ENCODE peak calls at places on chromosomes 7 and 10, in four cellular contexts. V, U, Q and Z are unnamed samples.

GRCh38 chr10:120382360-120382759 is 74.7 kb upstream of the PLPP4 start:
- DNase-seq in V (no peak), U (no peak), Q (no peak), Z (no peak)

GRCh38 chr7:29588900-29589696 is 25.5 kb downstream of the PRR15 start:
- DNase-seq in V (peak), U (peak), Q (peak), Z (peak)

GRCh38 chr7:88176190-88176589 is 43.6 kb downstream of the SRI start:
- DNase-seq in V (no peak), U (no peak), Q (no peak), Z (no peak)

GRCh38 chr7:142939226-142939910 is at the start of gene LLCFC1:
- DNase-seq in V (peak), U (peak), Q (no peak), Z (peak)

GRCh38 chr7:147636553-147636952 is 954.0 kb upstream of the C7orf33 start:
- DNase-seq in V (no peak), U (no peak), Q (no peak), Z (no peak)

GRCh38 chr7:50734246-50734645 is 48.5 kb downstream of the GRB10 start:
- DNase-seq in V (no peak), U (no peak), Q (no peak), Z (no peak)

GRCh38 chr10:5938291-5938690 is 39.1 kb downstream of the IL15RA start:
- DNase-seq in V (no peak), U (no peak), Q (no peak), Z (no peak)

GRCh38 chr10:119306964-119307363 is 99.6 kb downstream of the GRK5 start:
- DNase-seq in V (no peak), U (no peak), Q (no peak), Z (no peak)

GRCh38 chr10:14144491-14144890 is 186.2 kb downstream of the FRMD4A start:
- DNase-seq in V (no peak), U (no peak), Q (no peak), Z (no peak)

GRCh38 chr10:11225935-11226334 is 208.3 kb downstream of the CELF2 start:
- DNase-seq in V (no peak), U (peak), Q (no peak), Z (no peak)

GRCh38 chr10:49613160-49613881 is 516 bp upstream of the CHAT start:
- DNase-seq in V (no peak), U (no peak), Q (no peak), Z (no peak)

GRCh38 chr7:47443049-47443448 is 138.9 kb downstream of the TNS3 start:
- DNase-seq in V (no peak), U (no peak), Q (no peak), Z (no peak)

GRCh38 chr7:131943616-131944015 is 387.2 kb upstream of the PODXL start:
- DNase-seq in V (no peak), U (no peak), Q (no peak), Z (no peak)
- TF ChIP-seq SP1 in V (no peak), U (no peak), Q (no peak), Z (no peak)

GRCh38 chr7:130010689-130011412 is 40.3 kb downstream of the ZC3HC1 start:
- DNase-seq in V (peak), U (peak), Q (peak), Z (peak)
- TF ChIP-seq BHLHE40 in V (no peak), U (peak), Q (peak), Z (no peak)

GRCh38 chr7:83640731-83641533 is 8.0 kb downstream of the SEMA3E start:
- DNase-seq in V (no peak), U (no peak), Q (no peak), Z (no peak)
- TF ChIP-seq SP1 in V (no peak), U (no peak), Q (no peak), Z (no peak)

DNA sequence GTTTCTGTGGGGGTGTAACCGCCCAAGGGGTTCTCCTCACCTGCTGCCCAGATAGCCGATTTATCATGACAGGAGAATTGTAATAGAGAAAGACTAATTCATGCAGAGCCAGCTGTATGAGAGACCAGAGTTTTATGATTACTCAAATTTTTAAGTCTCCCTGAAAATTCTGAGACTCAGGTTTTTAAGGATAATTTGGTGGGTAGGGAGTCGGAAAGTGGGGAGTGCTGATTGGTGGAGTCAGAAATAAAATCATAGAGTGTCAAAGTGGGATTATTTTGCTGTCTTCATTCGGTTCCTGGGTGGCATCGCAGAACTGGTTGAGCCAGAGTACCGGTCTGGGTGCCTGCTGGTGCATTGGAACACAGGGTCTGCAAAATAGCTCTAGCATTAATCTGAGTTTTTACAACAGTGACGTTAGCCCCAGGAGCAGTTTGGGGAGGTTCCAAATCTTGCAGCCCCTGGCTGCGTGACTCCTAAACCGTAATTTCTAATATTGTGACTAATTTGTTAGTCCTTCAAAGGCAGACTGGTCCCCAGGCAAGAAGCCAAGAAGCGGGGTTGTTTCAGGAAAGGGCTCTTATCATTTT is 32.5 kb downstream of the GPRIN2 start:
- DNase-seq in V (no peak), U (no peak), Q (no peak), Z (no peak)
- TF ChIP-seq BHLHE40 in V (no peak), U (no peak), Q (no peak), Z (no peak)

DNA sequence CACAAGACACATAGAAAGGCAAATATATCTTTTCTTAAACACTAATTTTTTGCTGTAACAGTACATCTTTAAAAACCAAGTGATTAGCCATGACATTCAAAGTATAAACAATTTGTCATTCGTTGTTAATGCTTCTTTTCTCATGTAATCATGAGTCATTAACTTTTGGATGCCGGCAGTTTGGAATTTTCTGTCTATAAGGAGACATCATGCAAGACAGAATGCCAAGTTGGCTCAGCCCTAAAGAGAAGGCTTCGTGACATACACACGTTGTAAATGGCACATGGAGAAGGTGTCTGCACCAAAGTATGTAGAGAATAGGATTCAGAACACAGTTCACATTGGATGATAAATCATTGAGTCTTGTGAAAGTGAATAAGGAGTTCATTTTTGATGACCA is 35.9 kb downstream of the CCDC3 start:
- DNase-seq in V (no peak), U (no peak), Q (no peak), Z (no peak)
- TF ChIP-seq SP1 in V (no peak), U (no peak), Q (no peak), Z (no peak)

DNA sequence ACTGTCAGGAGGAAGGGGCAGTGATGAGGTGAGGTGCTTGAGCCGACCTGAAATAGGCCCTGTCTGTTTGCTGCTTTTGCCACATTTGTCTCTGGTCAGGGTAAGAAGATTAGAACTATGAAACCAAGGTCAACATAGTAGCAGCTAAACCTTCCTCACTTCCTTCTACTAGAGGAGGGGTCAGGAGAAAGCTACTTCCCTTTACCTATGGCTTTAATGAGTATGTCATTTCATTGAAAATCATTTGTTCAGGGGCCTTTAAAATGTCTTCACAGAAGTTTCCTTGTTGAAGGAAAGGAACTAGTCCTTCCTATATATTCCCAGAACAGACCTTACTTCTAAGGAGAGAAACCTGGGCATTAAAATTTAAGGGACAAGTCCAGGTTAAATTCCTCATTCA is 19.0 kb downstream of the HYAL4 start:
- DNase-seq in V (no peak), U (no peak), Q (no peak), Z (no peak)
- TF ChIP-seq BHLHE40 in V (no peak), U (no peak), Q (no peak), Z (no peak)